ENCODE peak calls at places on chromosomes 4 and X, in eight cellular contexts. T is AG08396; H is osteoblast; W is activated T-cell treated with anti-CD3 and anti-CD28 coated beads, Interleukin-2, amount 50 U/mL, for 1 hour; P is astrocyte of the spinal cord; E is activated CD4-positive, alpha-beta memory T cell treated with anti-CD3 and anti-CD28 coated beads, Interleukin-2, amount 10 ng/mL, durations not matched to agents 7 days and 5 days; B is effector CD4-positive, alpha-beta T cell; L is MM.1S. N is an unnamed sample.

GRCh38 chrX:45806410-45807121 is 605.9 kb upstream of the DIPK2B start:
- DNase-seq in B (peak), E (peak), L (no peak), H (peak), P (peak), W (peak), T (peak), N (no peak)

GRCh38 chr4:159363376-159363775 is 260.5 kb downstream of the RAPGEF2 start:
- DNase-seq in P (peak), T (no peak), B (no peak), E (no peak), W (no peak), L (no peak), H (no peak), N (no peak)

GRCh38 chr4:169270810-169271691 is at the start of gene SH3RF1:
- DNase-seq in B (no peak), W (peak), H (peak), T (peak), L (peak), P (peak), E (peak), N (peak)

GRCh38 chrX:12210921-12211320 is 72.6 kb downstream of the FRMPD4 start:
- DNase-seq in E (no peak), P (peak), W (no peak), H (no peak), T (no peak), L (no peak), B (no peak), N (no peak)

GRCh38 chr4:56181140-56181950 is 205.9 kb downstream of the AASDH start:
- DNase-seq in E (peak), W (no peak), L (no peak), H (no peak), T (no peak), P (no peak), B (no peak), N (no peak)

GRCh38 chr4:186765138-186765537 is 41.5 kb upstream of the FAT1 start:
- DNase-seq in B (no peak), E (no peak), H (peak), W (no peak), T (peak), P (peak), L (no peak), N (no peak)

GRCh38 chr4:107824367-107825071 is at the start of gene SGMS2:
- DNase-seq in H (peak), B (no peak), W (peak), T (peak), L (peak), P (peak), E (peak), N (peak)

GRCh38 chr4:25861951-25862410 is 807 bp downstream of the SEL1L3 start:
- DNase-seq in L (peak), H (peak), T (peak), P (peak), B (no peak), W (peak), E (peak), N (no peak)

GRCh38 chr4:183391204-183391603 is 53.2 kb upstream of the CDKN2AIP start:
- DNase-seq in T (no peak), L (no peak), P (no peak), B (no peak), W (no peak), H (no peak), E (no peak), N (no peak)

N was measured in AG04450.